ENCODE peak calls at places on chromosomes 12 and 14, in six cellular contexts. One of them, this sample, is unnamed.

GRCh38 chr12:53963434-53964314 is 9.0 kb downstream of the HOXC12 start:
- DNase-seq in NCI-H1092: no peak
- DNase-seq in AG09319: no peak
- DNase-seq in hepatocyte: no peak
- DNase-seq in stomach: no peak
- DNase-seq in stimulated activated CD4-positive, alpha-beta T cell treated with anti-CD3 and anti-CD28 coated beads, Interleukin-2, amount 100 ng/mL, for 48 hours: no peak
- DNase-seq in this sample: no peak

GRCh38 chr12:69662764-69663163 is 36.3 kb downstream of the BEST3 start:
- DNase-seq in NCI-H1092: no peak
- DNase-seq in AG09319: no peak
- DNase-seq in hepatocyte: no peak
- DNase-seq in stomach: no peak
- DNase-seq in stimulated activated CD4-positive, alpha-beta T cell treated with anti-CD3 and anti-CD28 coated beads, Interleukin-2, amount 100 ng/mL, for 48 hours: no peak
- DNase-seq in this sample: no peak

GRCh38 chr12:109743076-109743910 is 29.7 kb downstream of the FAM222A start:
- DNase-seq in NCI-H1092: no peak
- DNase-seq in AG09319: no peak
- DNase-seq in hepatocyte: no peak
- DNase-seq in stomach: peak; percentile 17
- DNase-seq in stimulated activated CD4-positive, alpha-beta T cell treated with anti-CD3 and anti-CD28 coated beads, Interleukin-2, amount 100 ng/mL, for 48 hours: no peak
- DNase-seq in this sample: no peak

GRCh38 chr12:111196532-111196931 is 172.4 kb downstream of the PHETA1 start:
- DNase-seq in NCI-H1092: no peak
- DNase-seq in AG09319: no peak
- DNase-seq in hepatocyte: no peak
- DNase-seq in stomach: no peak
- DNase-seq in stimulated activated CD4-positive, alpha-beta T cell treated with anti-CD3 and anti-CD28 coated beads, Interleukin-2, amount 100 ng/mL, for 48 hours: no peak
- DNase-seq in this sample: no peak

GRCh38 chr14:23028800-23029199 is 5.9 kb downstream of the PSMB5 start:
- DNase-seq in NCI-H1092: no peak
- DNase-seq in AG09319: no peak
- DNase-seq in hepatocyte: no peak
- DNase-seq in stomach: no peak
- DNase-seq in stimulated activated CD4-positive, alpha-beta T cell treated with anti-CD3 and anti-CD28 coated beads, Interleukin-2, amount 100 ng/mL, for 48 hours: no peak
- DNase-seq in this sample: no peak

GRCh38 chr14:81710232-81710845 is 176.7 kb upstream of the SEL1L start:
- DNase-seq in NCI-H1092: peak; percentile 28
- DNase-seq in AG09319: no peak
- DNase-seq in hepatocyte: peak; percentile 62
- DNase-seq in stomach: no peak
- DNase-seq in stimulated activated CD4-positive, alpha-beta T cell treated with anti-CD3 and anti-CD28 coated beads, Interleukin-2, amount 100 ng/mL, for 48 hours: peak; percentile 1
- DNase-seq in this sample: no peak

GRCh38 chr14:70009961-70010360 is 130.7 kb downstream of the SMOC1 start:
- DNase-seq in NCI-H1092: no peak
- DNase-seq in AG09319: no peak
- DNase-seq in hepatocyte: peak; percentile 16
- DNase-seq in stomach: no peak
- DNase-seq in stimulated activated CD4-positive, alpha-beta T cell treated with anti-CD3 and anti-CD28 coated beads, Interleukin-2, amount 100 ng/mL, for 48 hours: no peak
- DNase-seq in this sample: no peak

GRCh38 chr12:12405882-12406281 is 49.0 kb downstream of the BORCS5 start:
- DNase-seq in NCI-H1092: peak; percentile 21
- DNase-seq in AG09319: no peak
- DNase-seq in hepatocyte: peak; percentile 38
- DNase-seq in stomach: peak; percentile 92
- DNase-seq in stimulated activated CD4-positive, alpha-beta T cell treated with anti-CD3 and anti-CD28 coated beads, Interleukin-2, amount 100 ng/mL, for 48 hours: no peak
- DNase-seq in this sample: no peak

GRCh38 chr14:103871596-103872480 is 24.5 kb upstream of the PPP1R13B start:
- DNase-seq in NCI-H1092: no peak
- DNase-seq in AG09319: no peak
- DNase-seq in hepatocyte: peak; percentile 54
- DNase-seq in stomach: peak; percentile 91
- DNase-seq in stimulated activated CD4-positive, alpha-beta T cell treated with anti-CD3 and anti-CD28 coated beads, Interleukin-2, amount 100 ng/mL, for 48 hours: peak; percentile 70
- DNase-seq in this sample: peak; percentile 57

GRCh38 chr12:107442593-107442992 is 243.0 kb upstream of the PWP1 start:
- DNase-seq in NCI-H1092: no peak
- DNase-seq in AG09319: no peak
- DNase-seq in hepatocyte: no peak
- DNase-seq in stomach: no peak
- DNase-seq in stimulated activated CD4-positive, alpha-beta T cell treated with anti-CD3 and anti-CD28 coated beads, Interleukin-2, amount 100 ng/mL, for 48 hours: no peak
- DNase-seq in this sample: no peak

GRCh38 chr12:104680070-104680469 is 223.3 kb downstream of the CHST11 start:
- DNase-seq in NCI-H1092: peak; percentile 15
- DNase-seq in AG09319: no peak
- DNase-seq in hepatocyte: no peak
- DNase-seq in stomach: no peak
- DNase-seq in stimulated activated CD4-positive, alpha-beta T cell treated with anti-CD3 and anti-CD28 coated beads, Interleukin-2, amount 100 ng/mL, for 48 hours: no peak
- DNase-seq in this sample: no peak

GRCh38 chr12:39393179-39393578 is 49.7 kb downstream of the KIF21A start:
- DNase-seq in NCI-H1092: no peak
- DNase-seq in AG09319: no peak
- DNase-seq in hepatocyte: no peak
- DNase-seq in stomach: no peak
- DNase-seq in stimulated activated CD4-positive, alpha-beta T cell treated with anti-CD3 and anti-CD28 coated beads, Interleukin-2, amount 100 ng/mL, for 48 hours: no peak
- DNase-seq in this sample: no peak

GRCh38 chr14:87503711-87504110 is 489.3 kb downstream of the GALC start:
- DNase-seq in NCI-H1092: no peak
- DNase-seq in AG09319: no peak
- DNase-seq in hepatocyte: no peak
- DNase-seq in stomach: no peak
- DNase-seq in stimulated activated CD4-positive, alpha-beta T cell treated with anti-CD3 and anti-CD28 coated beads, Interleukin-2, amount 100 ng/mL, for 48 hours: no peak
- DNase-seq in this sample: no peak

GRCh38 chr14:74973003-74973614 is 17.7 kb upstream of the PGF start:
- DNase-seq in NCI-H1092: no peak
- DNase-seq in AG09319: no peak
- DNase-seq in hepatocyte: no peak
- DNase-seq in stomach: no peak
- DNase-seq in stimulated activated CD4-positive, alpha-beta T cell treated with anti-CD3 and anti-CD28 coated beads, Interleukin-2, amount 100 ng/mL, for 48 hours: no peak
- DNase-seq in this sample: no peak

GRCh38 chr14:86712176-86712575 is 1182.2 kb downstream of the FLRT2 start:
- DNase-seq in NCI-H1092: no peak
- DNase-seq in AG09319: peak; percentile 8
- DNase-seq in hepatocyte: no peak
- DNase-seq in stomach: no peak
- DNase-seq in stimulated activated CD4-positive, alpha-beta T cell treated with anti-CD3 and anti-CD28 coated beads, Interleukin-2, amount 100 ng/mL, for 48 hours: no peak
- DNase-seq in this sample: no peak

GRCh38 chr12:46210835-46211439 is 57.9 kb downstream of the SLC38A1 start:
- DNase-seq in NCI-H1092: no peak
- DNase-seq in AG09319: no peak
- DNase-seq in hepatocyte: no peak
- DNase-seq in stomach: no peak
- DNase-seq in stimulated activated CD4-positive, alpha-beta T cell treated with anti-CD3 and anti-CD28 coated beads, Interleukin-2, amount 100 ng/mL, for 48 hours: no peak
- DNase-seq in this sample: no peak

GRCh38 chr12:4289334-4289878 is 15.8 kb downstream of the CCND2 start:
- DNase-seq in NCI-H1092: no peak
- DNase-seq in AG09319: no peak
- DNase-seq in hepatocyte: no peak
- DNase-seq in stomach: no peak
- DNase-seq in stimulated activated CD4-positive, alpha-beta T cell treated with anti-CD3 and anti-CD28 coated beads, Interleukin-2, amount 100 ng/mL, for 48 hours: no peak
- DNase-seq in this sample: no peak

GRCh38 chr14:92729632-92730358 is 18.6 kb downstream of the LGMN start:
- DNase-seq in NCI-H1092: no peak
- DNase-seq in AG09319: peak; percentile 59
- DNase-seq in hepatocyte: no peak
- DNase-seq in stomach: no peak
- DNase-seq in stimulated activated CD4-positive, alpha-beta T cell treated with anti-CD3 and anti-CD28 coated beads, Interleukin-2, amount 100 ng/mL, for 48 hours: no peak
- DNase-seq in this sample: peak; percentile 13

GRCh38 chr12:24760162-24760561 is 188.7 kb downstream of the BCAT1 start:
- DNase-seq in NCI-H1092: no peak
- DNase-seq in AG09319: no peak
- DNase-seq in hepatocyte: no peak
- DNase-seq in stomach: no peak
- DNase-seq in stimulated activated CD4-positive, alpha-beta T cell treated with anti-CD3 and anti-CD28 coated beads, Interleukin-2, amount 100 ng/mL, for 48 hours: no peak
- DNase-seq in this sample: no peak

GRCh38 chr14:98298481-98299227 is 973.3 kb downstream of the BCL11B start:
- DNase-seq in NCI-H1092: no peak
- DNase-seq in AG09319: no peak
- DNase-seq in hepatocyte: no peak
- DNase-seq in stomach: no peak
- DNase-seq in stimulated activated CD4-positive, alpha-beta T cell treated with anti-CD3 and anti-CD28 coated beads, Interleukin-2, amount 100 ng/mL, for 48 hours: no peak
- DNase-seq in this sample: no peak

GRCh38 chr12:546920-547845 is 87.4 kb downstream of the B4GALNT3 start:
- DNase-seq in NCI-H1092: peak; percentile 47
- DNase-seq in AG09319: no peak
- DNase-seq in hepatocyte: peak; percentile 78
- DNase-seq in stomach: peak; percentile 75
- DNase-seq in stimulated activated CD4-positive, alpha-beta T cell treated with anti-CD3 and anti-CD28 coated beads, Interleukin-2, amount 100 ng/mL, for 48 hours: peak; percentile 77
- DNase-seq in this sample: peak; percentile 30

GRCh38 chr14:89607453-89607852 is 190.4 kb upstream of the FOXN3 start:
- DNase-seq in NCI-H1092: no peak
- DNase-seq in AG09319: no peak
- DNase-seq in hepatocyte: no peak
- DNase-seq in stomach: no peak
- DNase-seq in stimulated activated CD4-positive, alpha-beta T cell treated with anti-CD3 and anti-CD28 coated beads, Interleukin-2, amount 100 ng/mL, for 48 hours: no peak
- DNase-seq in this sample: no peak

GRCh38 chr12:123762715-123763052 is 583 bp downstream of the DNAH10 start:
- DNase-seq in NCI-H1092: no peak
- DNase-seq in AG09319: no peak
- DNase-seq in hepatocyte: no peak
- DNase-seq in stomach: no peak
- DNase-seq in stimulated activated CD4-positive, alpha-beta T cell treated with anti-CD3 and anti-CD28 coated beads, Interleukin-2, amount 100 ng/mL, for 48 hours: no peak
- DNase-seq in this sample: no peak

GRCh38 chr12:98446060-98446459 is 69.3 kb upstream of the TMPO start:
- DNase-seq in NCI-H1092: no peak
- DNase-seq in AG09319: no peak
- DNase-seq in hepatocyte: no peak
- DNase-seq in stomach: no peak
- DNase-seq in stimulated activated CD4-positive, alpha-beta T cell treated with anti-CD3 and anti-CD28 coated beads, Interleukin-2, amount 100 ng/mL, for 48 hours: no peak
- DNase-seq in this sample: no peak

GRCh38 chr12:108667349-108667748 is 33.7 kb upstream of the SELPLG start:
- DNase-seq in NCI-H1092: no peak
- DNase-seq in AG09319: no peak
- DNase-seq in hepatocyte: no peak
- DNase-seq in stomach: no peak
- DNase-seq in stimulated activated CD4-positive, alpha-beta T cell treated with anti-CD3 and anti-CD28 coated beads, Interleukin-2, amount 100 ng/mL, for 48 hours: no peak
- DNase-seq in this sample: no peak

GRCh38 chr14:44505588-44505987 is 1.5 kb downstream of the FSCB start:
- DNase-seq in NCI-H1092: no peak
- DNase-seq in AG09319: no peak
- DNase-seq in hepatocyte: peak; percentile 6
- DNase-seq in stomach: no peak
- DNase-seq in stimulated activated CD4-positive, alpha-beta T cell treated with anti-CD3 and anti-CD28 coated beads, Interleukin-2, amount 100 ng/mL, for 48 hours: no peak
- DNase-seq in this sample: no peak

GRCh38 chr14:94598816-94599655 is 13.2 kb upstream of the SERPINA3 start:
- DNase-seq in NCI-H1092: no peak
- DNase-seq in AG09319: peak; percentile 87
- DNase-seq in hepatocyte: peak; percentile 90
- DNase-seq in stomach: peak; percentile 71
- DNase-seq in stimulated activated CD4-positive, alpha-beta T cell treated with anti-CD3 and anti-CD28 coated beads, Interleukin-2, amount 100 ng/mL, for 48 hours: no peak
- DNase-seq in this sample: no peak

GRCh38 chr14:68938515-68939423 is 40.3 kb downstream of the ACTN1 start:
- DNase-seq in NCI-H1092: no peak
- DNase-seq in AG09319: no peak
- DNase-seq in hepatocyte: peak; percentile 63
- DNase-seq in stomach: peak; percentile 67
- DNase-seq in stimulated activated CD4-positive, alpha-beta T cell treated with anti-CD3 and anti-CD28 coated beads, Interleukin-2, amount 100 ng/mL, for 48 hours: no peak
- DNase-seq in this sample: no peak

GRCh38 chr12:17691369-17691768 is 398.6 kb downstream of the RERGL start:
- DNase-seq in NCI-H1092: no peak
- DNase-seq in AG09319: no peak
- DNase-seq in hepatocyte: no peak
- DNase-seq in stomach: no peak
- DNase-seq in stimulated activated CD4-positive, alpha-beta T cell treated with anti-CD3 and anti-CD28 coated beads, Interleukin-2, amount 100 ng/mL, for 48 hours: no peak
- DNase-seq in this sample: no peak

This sample was measured in stimulated activated naive CD4-positive, alpha-beta T cell treated with Interleukin-2 at 50 U/mL for 16 hours.